ENCODE peak calls at places on chromosomes 3 and 15, in eight cellular contexts. V is breast epithelium, S is heart right ventricle, F is HepG2, Y is mammary epithelial cell, N is uterus, H is tibial nerve, O is ovary. I is an unnamed sample. For H3K4me1, the result is how much of the 10 kb centered on the place peaks cover.

GRCh38 chr3:176190755-176191154 is 1006.5 kb downstream of the TBL1XR1 start:
- DNase-seq in S (no peak), N (no peak), V (no peak), O (no peak), H (no peak), Y (no peak), F (no peak), I (no peak)

GRCh38 chr3:55376753-55377347 is 110.3 kb downstream of the WNT5A start:
- DNase-seq in O (no peak), N (no peak), V (no peak), Y (no peak), F (no peak), S (no peak), H (no peak), I (no peak)

GRCh38 chr15:63436872-63437375 is 55.3 kb upstream of the CA12 start:
- DNase-seq in V (peak), H (peak), Y (peak), F (peak), N (peak), S (peak), O (peak), I (peak)

GRCh38 chr3:55899887-55900286 is 412.8 kb upstream of the WNT5A start:
- DNase-seq in F (peak), V (no peak), S (no peak), H (no peak), N (no peak), O (no peak), Y (peak), I (no peak)

GRCh38 chr15:35308802-35309201 is 223.7 kb upstream of the NANOGP8 start:
- DNase-seq in S (peak), F (no peak), N (peak), Y (peak), V (no peak), H (no peak), O (no peak), I (no peak)

GRCh38 chr3:43032217-43032545 is 53.1 kb downstream of the GASK1A start:
- DNase-seq in O (no peak), S (no peak), H (no peak), Y (no peak), N (no peak), F (no peak), V (no peak), I (no peak)

GRCh38 chr15:94324117-94324826 is 92.9 kb downstream of the MCTP2 start:
- DNase-seq in S (peak), H (no peak), Y (peak), F (peak), V (no peak), N (peak), O (peak), I (no peak)

GRCh38 chr15:34726407-34727100 is 28.2 kb downstream of the GJD2 start:
- DNase-seq in S (no peak), O (no peak), N (no peak), F (no peak), V (no peak), Y (no peak), H (no peak), I (no peak)

GRCh38 chr3:88058593-88059379 is at the start of the genes CGGBP1 and ZNF654:
- DNase-seq in H (peak), S (peak), N (peak), Y (peak), V (peak), F (peak), O (peak), I (peak)

GRCh38 chr3:144426366-144426765 is 454.7 kb downstream of the DIPK2A start:
- DNase-seq in N (no peak), V (no peak), S (no peak), F (no peak), O (no peak), Y (no peak), H (no peak), I (no peak)

GRCh38 chr15:34794590-34795206 is 651 bp downstream of the ACTC1 start:
- DNase-seq in O (no peak), F (no peak), S (no peak), H (no peak), N (no peak), Y (no peak), V (no peak), I (no peak)

GRCh38 chr3:114697441-114697840 is 403.6 kb downstream of the TIGIT start:
- DNase-seq in O (no peak), V (no peak), Y (no peak), F (peak), N (no peak), H (no peak), S (no peak), I (no peak)

GRCh38 chr3:155252535-155252934 is 40.9 kb downstream of the STRIT1 start:
- DNase-seq in O (no peak), V (no peak), S (no peak), N (no peak), H (no peak), Y (peak), F (no peak), I (no peak)

GRCh38 chr3:172448661-172449467 is 608 bp upstream of the GHSR start:
- DNase-seq in O (no peak), Y (no peak), S (no peak), V (no peak), H (no peak), F (no peak), N (no peak), I (no peak)

GRCh38 chr3:44130249-44130648 is 111.4 kb upstream of the TOPAZ1 start:
- DNase-seq in N (no peak), Y (no peak), F (no peak), H (no peak), O (no peak), V (no peak), S (no peak), I (no peak)

GRCh38 chr3:8644748-8645390 is at the start of gene SSUH2:
- DNase-seq in F (no peak), S (no peak), N (no peak), Y (no peak), H (no peak), O (no peak), V (no peak), I (no peak)

GRCh38 chr3:121661376-121661775 is 673 bp upstream of the HCLS1 start:
- DNase-seq in S (no peak), F (no peak), V (no peak), H (no peak), Y (peak), N (no peak), O (no peak), I (no peak)

GRCh38 chr3:9135930-9136525 is 113.4 kb downstream of the SRGAP3 start:
- DNase-seq in O (peak), F (no peak), H (no peak), Y (no peak), V (no peak), N (no peak), S (no peak), I (peak)

GRCh38 chr15:35530698-35531097 is 15.3 kb downstream of the DPH6 start:
- DNase-seq in Y (no peak), V (no peak), N (no peak), S (no peak), F (no peak), H (no peak), O (no peak), I (no peak)

GRCh38 chr3:15476378-15476777 is 45.1 kb downstream of the COLQ start:
- DNase-seq in Y (no peak), S (no peak), F (no peak), V (no peak), N (no peak), H (no peak), O (no peak), I (no peak)

GRCh38 chr3:62266668-62267283 is 106.6 kb downstream of the FEZF2 start:
- DNase-seq in H (no peak), V (no peak), F (no peak), S (no peak), N (no peak), Y (no peak), O (no peak), I (no peak)

GRCh38 chr3:176566757-176567156 is 630.5 kb downstream of the TBL1XR1 start:
- DNase-seq in V (no peak), Y (no peak), O (no peak), H (no peak), N (no peak), S (no peak), F (no peak), I (no peak)

GRCh38 chr3:147701195-147701594 is 292.0 kb downstream of the ZIC1 start:
- DNase-seq in Y (no peak), O (no peak), N (no peak), S (peak), V (no peak), F (no peak), H (no peak), I (no peak)

GRCh38 chr3:23372296-23372695 is 169.2 kb downstream of the UBE2E2 start:
- DNase-seq in V (no peak), N (no peak), O (no peak), Y (no peak), F (no peak), H (no peak), S (no peak), I (no peak)

GRCh38 chr3:17935217-17935616 is 192.8 kb upstream of the TBC1D5 start:
- DNase-seq in S (no peak), F (no peak), H (no peak), N (no peak), Y (no peak), V (no peak), O (no peak), I (no peak)

GRCh38 chr3:52265387-52265786 is 13.1 kb downstream of the WDR82 start:
- DNase-seq in F (no peak), H (no peak), N (no peak), S (no peak), O (no peak), V (no peak), Y (no peak), I (no peak)

GRCh38 chr3:48469046-48469915 is 22.7 kb downstream of the ATRIP start:
- DNase-seq in V (no peak), F (no peak), N (no peak), Y (no peak), S (no peak), O (no peak), H (no peak), I (no peak)

GRCh38 chr15:55937040-55937439 is 56.4 kb downstream of the NEDD4 start:
- DNase-seq in O (no peak), Y (no peak), H (no peak), V (no peak), F (no peak), N (no peak), S (no peak), I (no peak)

GRCh38 chr3:197333901-197334639 is 35.7 kb upstream of the DLG1 start:
- DNase-seq in Y (no peak), V (no peak), S (no peak), F (no peak), N (no peak), H (no peak), O (no peak), I (no peak)

GRCh38 chr15:29636140-29636539 is 186.1 kb downstream of the TJP1 start:
- DNase-seq in O (no peak), V (no peak), Y (no peak), N (no peak), S (no peak), H (no peak), F (peak), I (no peak)

GRCh38 chr15:40105517-40106202 is 3.0 kb downstream of the BMF start:
- DNase-seq in S (no peak), F (no peak), Y (no peak), H (no peak), O (no peak), V (no peak), N (no peak), I (no peak)
- H3K4me3 ChIP-seq in S (no peak), F (peak), Y (no peak), H (no peak), O (no peak), V (no peak), N (no peak), I (no peak)

DNA sequence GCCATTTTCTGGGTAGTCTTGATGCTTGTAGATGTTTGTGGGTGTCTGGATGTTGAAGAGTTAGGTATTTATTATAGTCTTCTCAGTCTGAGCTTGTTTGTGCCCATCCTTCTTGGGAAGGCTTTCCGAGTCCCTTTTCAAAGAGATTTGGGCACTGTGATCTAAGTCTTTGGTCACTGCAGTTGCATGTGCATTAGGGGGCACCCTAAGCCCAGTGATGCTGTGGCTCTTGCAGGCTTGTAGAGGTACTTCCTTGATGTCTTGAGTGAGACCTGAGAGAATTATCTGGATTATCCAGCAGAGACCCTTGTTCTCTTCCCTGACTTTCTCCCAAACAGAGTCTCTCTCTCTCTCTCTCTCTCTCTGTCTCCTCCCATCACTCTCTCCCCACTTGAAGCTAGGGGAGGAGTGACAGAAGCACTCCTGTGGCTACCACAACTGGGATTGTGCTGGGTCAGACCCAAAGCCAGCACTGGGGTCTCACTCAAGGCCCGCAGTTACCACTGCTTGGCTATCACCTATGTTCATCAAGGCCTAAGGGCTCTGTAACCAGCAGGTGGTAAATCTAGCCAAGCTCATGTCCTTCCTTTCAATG is 68.5 kb downstream of the TMCO5A start:
- DNase-seq in V (no peak), H (no peak), Y (peak), N (no peak), F (peak), S (peak), O (no peak), I (peak)
- TF ChIP-seq CTCF in V (peak), H (no peak), Y (peak), N (peak), F (peak), S (peak), O (no peak), I (peak)

GRCh38 chr15:46682969-46683791 is 1034.1 kb upstream of the SEMA6D start:
- DNase-seq in O (no peak), Y (no peak), V (no peak), N (no peak), F (no peak), S (no peak), H (no peak), I (no peak)
- H3K4me1 ChIP-seq in O (under half), Y (under half), V (under half), N (under half), F (under half), S (under half), H (under half), I (under half)

DNA sequence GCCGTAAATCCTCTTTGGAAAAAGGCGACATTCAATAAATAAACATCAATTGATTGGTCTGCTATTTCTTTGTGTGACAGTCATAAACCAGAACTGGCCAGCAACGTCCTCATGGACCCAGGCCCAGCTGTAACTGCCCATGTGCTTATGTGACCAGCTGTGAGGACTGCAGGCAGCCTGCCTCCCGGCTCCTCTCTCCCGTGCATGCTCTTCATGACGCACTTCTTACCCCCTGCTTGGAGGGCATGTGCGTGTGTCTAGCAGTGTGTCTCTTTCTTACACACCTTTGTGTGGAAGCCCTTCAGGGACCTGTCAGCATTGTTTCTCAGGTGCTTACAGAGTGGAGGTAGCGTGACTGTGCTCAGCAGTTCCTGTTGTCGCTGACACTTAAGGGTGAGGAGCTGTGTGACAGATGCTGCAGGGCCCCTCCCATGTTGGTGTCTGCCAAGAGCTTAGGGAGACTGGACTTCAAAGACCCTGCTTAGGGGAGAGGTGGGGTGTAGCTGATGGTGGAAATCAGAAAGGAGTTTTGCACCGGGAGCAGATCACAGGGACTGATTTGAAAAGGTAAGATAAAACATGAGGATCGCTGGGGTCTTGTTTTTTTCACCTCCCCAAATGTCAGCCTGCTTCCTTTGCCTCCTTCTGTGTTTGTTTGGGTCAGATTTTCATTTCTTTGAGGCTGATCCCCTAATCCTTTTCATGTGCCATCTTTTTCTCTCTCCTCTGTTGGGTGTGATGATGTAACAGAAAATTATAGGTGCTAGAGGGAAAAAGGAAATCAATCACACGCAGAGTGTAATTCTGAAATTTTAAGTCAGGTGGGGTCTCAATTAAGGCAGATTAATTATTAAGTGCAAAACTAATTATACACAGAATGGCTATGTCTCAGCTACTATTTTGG is 2.1 kb downstream of the PODXL2 start:
- DNase-seq in Y (no peak), O (no peak), S (no peak), F (no peak), H (no peak), V (no peak), N (no peak), I (no peak)
- H3K4me3 ChIP-seq in Y (no peak), O (no peak), S (no peak), F (no peak), H (no peak), V (no peak), N (no peak), I (no peak)

DNA sequence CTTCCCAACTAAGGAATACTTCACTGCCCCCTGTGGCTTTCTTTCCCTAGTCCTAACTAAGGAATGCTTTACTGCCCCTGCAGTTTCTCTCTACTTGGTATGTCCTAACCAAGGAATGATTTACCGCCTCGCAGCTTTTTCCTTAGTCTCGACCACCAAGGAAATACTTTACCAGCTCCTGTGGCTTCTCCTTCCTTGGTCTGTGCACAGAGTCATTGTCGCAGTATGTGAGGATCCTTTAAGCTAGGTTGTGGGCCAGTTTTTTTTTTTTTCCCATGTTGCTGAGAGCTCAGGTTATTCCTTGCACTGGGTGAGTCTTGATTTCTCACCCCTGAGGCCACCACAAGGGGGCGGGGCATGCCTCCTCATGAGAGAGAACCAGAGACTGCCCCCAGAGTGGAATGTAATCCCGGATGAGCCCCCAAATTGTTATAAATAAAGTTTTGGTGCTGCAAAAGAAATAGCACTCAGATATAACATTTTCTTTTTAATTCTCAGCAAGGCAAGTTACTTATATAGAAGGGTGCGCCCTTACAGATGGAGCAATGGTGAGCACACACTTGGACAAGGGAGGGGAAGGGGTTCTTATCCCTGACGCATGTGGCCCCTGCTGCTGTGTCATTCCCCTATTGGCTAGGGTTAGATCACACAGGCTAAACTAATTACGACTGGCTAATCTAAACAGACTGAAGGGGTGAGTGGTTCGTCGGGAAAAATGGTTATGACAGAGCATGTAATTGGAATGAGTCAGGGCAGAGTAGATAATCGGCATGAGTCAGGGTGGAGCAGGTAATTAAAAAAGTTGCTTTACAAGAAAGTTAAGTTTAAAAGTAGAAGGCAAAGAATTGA is 27.0 kb downstream of the NDUFB4 start:
- DNase-seq in Y (peak), S (no peak), O (no peak), F (peak), H (no peak), N (no peak), V (no peak), I (no peak)
- TF ChIP-seq CTCF in Y (no peak), S (no peak), O (no peak), F (peak), H (no peak), N (no peak), V (no peak), I (no peak)

GRCh38 chr3:99683465-99683864 is 45.1 kb downstream of the COL8A1 start:
- DNase-seq in Y (no peak), O (no peak), N (no peak), V (no peak), F (no peak), H (no peak), S (no peak), I (no peak)

GRCh38 chr3:99686955-99687612 is 48.7 kb downstream of the COL8A1 start:
- DNase-seq in Y (peak), S (peak), N (peak), F (peak), V (no peak), H (peak), O (peak), I (peak)

GRCh38 chr3:99684678-99685077 is 46.3 kb downstream of the COL8A1 start:
- DNase-seq in O (no peak), F (no peak), N (no peak), V (no peak), H (no peak), S (no peak), Y (no peak), I (no peak)

GRCh38 chr3:99683876-99684275 is 45.5 kb downstream of the COL8A1 start:
- DNase-seq in V (no peak), N (no peak), S (no peak), F (no peak), Y (no peak), O (no peak), H (no peak), I (no peak)

GRCh38 chr3:99686469-99686868 is 48.1 kb downstream of the COL8A1 start:
- DNase-seq in O (no peak), Y (no peak), S (no peak), V (no peak), H (no peak), N (no peak), F (no peak), I (no peak)
- H3K4me1 ChIP-seq in O (under half), Y (under half), S (under half), V (under half), H (half or more), N (under half), F (under half), I (under half)

GRCh38 chr3:170057550-170057949 is 19.8 kb downstream of the GPR160 start:
- DNase-seq in V (no peak), Y (no peak), O (no peak), S (no peak), N (no peak), F (no peak), H (no peak), I (no peak)
- H3K4me3 ChIP-seq in V (no peak), Y (no peak), O (no peak), S (no peak), N (no peak), F (no peak), H (no peak), I (no peak)

DNA sequence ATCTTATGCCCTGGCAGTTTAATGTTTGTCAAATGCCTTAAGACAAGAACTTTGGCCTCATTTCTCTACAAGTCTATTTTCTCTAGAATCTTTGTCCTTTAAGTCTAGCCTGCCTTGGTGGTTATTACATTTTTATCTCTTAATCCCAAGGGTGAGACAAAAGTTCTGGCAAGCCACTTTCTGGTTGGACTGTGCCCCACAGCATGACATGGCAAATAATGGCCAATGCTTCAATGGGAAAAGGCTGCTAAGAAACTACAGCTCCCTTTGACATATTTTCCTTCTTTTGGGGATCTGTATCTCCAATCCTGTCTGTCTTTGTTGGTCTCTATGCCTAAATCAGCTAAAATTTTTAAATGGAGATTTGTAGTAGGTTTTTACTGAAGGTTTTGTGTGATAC is 181.6 kb upstream of the MBNL1 start:
- DNase-seq in Y (no peak), H (no peak), O (no peak), V (no peak), N (no peak), S (no peak), F (no peak), I (no peak)
- TF ChIP-seq CTCF in Y (no peak), H (no peak), O (no peak), V (no peak), N (no peak), S (no peak), F (no peak), I (no peak)

I was measured in psoas muscle.